ENCODE peak calls at places on chromosomes 16 and 17, in four cellular contexts. X is HepG2, Y is K562, V is GM12878. W is an unnamed sample.
A peak's percentile ranks its signal among the peaks of the same experiment; 100 is the strongest.

GRCh38 chr17:78159575-78160158 is 8.7 kb upstream of the SYNGR2 start:
- DNase-seq in X (peak; percentile 90), Y (no peak), V (peak; percentile 77), W (peak; percentile 89)

GRCh38 chr16:68070811-68071546 is 14.2 kb upstream of the NFATC3 start:
- DNase-seq in Y (no peak), V (no peak), X (no peak), W (no peak)

GRCh38 chr17:66803474-66803951 is 31.4 kb upstream of the CACNG5 start:
- DNase-seq in Y (no peak), X (no peak), V (no peak), W (no peak)

GRCh38 chr16:77555781-77556180 is 120.9 kb upstream of the ADAMTS18 start:
- DNase-seq in V (no peak), Y (no peak), X (no peak), W (no peak)

GRCh38 chr16:26645629-26646028 is 421.1 kb upstream of the C16orf82 start:
- DNase-seq in V (no peak), X (no peak), Y (peak; percentile 43), W (no peak)

GRCh38 chr16:4319454-4319853 is 3.6 kb downstream of the GLIS2 start:
- DNase-seq in Y (peak; percentile 51), X (no peak), V (no peak), W (no peak)

GRCh38 chr17:28501421-28502284 is 4.5 kb upstream of the FOXN1 start:
- DNase-seq in V (no peak), X (no peak), Y (no peak), W (no peak)

GRCh38 chr17:36778458-36778857 is 158.8 kb upstream of the LHX1 start:
- DNase-seq in V (no peak), X (peak; percentile 71), Y (no peak), W (no peak)

GRCh38 chr17:1196946-1197345 is 17.2 kb upstream of the ABR start:
- DNase-seq in X (no peak), Y (no peak), V (no peak), W (no peak)

GRCh38 chr17:34434065-34434464 is 71.0 kb upstream of the CCL1 start:
- DNase-seq in X (no peak), Y (no peak), V (no peak), W (no peak)

GRCh38 chr17:49290690-49291326 is 60.2 kb upstream of the PHOSPHO1 start:
- DNase-seq in Y (peak; percentile 46), V (no peak), X (peak; percentile 28), W (peak; percentile 42)

GRCh38 chr17:67374329-67375053 is 2.6 kb upstream of the PITPNC1 start:
- DNase-seq in X (peak; percentile 81), V (no peak), Y (peak; percentile 69), W (peak; percentile 83)

GRCh38 chr17:50627782-50628601 is 6.7 kb upstream of the ABCC3 start:
- DNase-seq in Y (no peak), X (peak; percentile 81), V (no peak), W (no peak)

GRCh38 chr16:49466881-49467280 is 93.3 kb downstream of the C16orf78 start:
- DNase-seq in Y (no peak), V (no peak), X (no peak), W (no peak)
- TF ChIP-seq MXI1 in Y (no peak), V (no peak), X (no peak), W (no peak)

GRCh38 chr16:2009302-2009711 is 314 bp downstream of the ZNF598 start:
- DNase-seq in V (no peak), X (no peak), Y (peak; percentile 75), W (no peak)

GRCh38 chr16:2008631-2009301 is 855 bp downstream of the ZNF598 start:
- DNase-seq in Y (peak; percentile 46), X (peak; percentile 65), V (no peak), W (peak; percentile 44)

GRCh38 chr16:2007081-2007836 is 2.4 kb downstream of the ZNF598 start:
- DNase-seq in V (no peak), X (no peak), Y (no peak), W (no peak)

GRCh38 chr16:2008009-2008526 is 1.6 kb downstream of the ZNF598 start:
- DNase-seq in V (no peak), X (no peak), Y (peak; percentile 53), W (peak; percentile 34)

GRCh38 chr16:2009791-2010510 is at the start of gene ZNF598:
- DNase-seq in Y (peak; percentile 90), X (peak; percentile 73), V (no peak), W (peak; percentile 84)
- TF ChIP-seq MXI1 in Y (peak; percentile 60), X (peak; percentile 51), V (peak; percentile 65), W (peak; percentile 80)

GRCh38 chr17:39688475-39688835 is 598 bp upstream of the PGAP3 start:
- DNase-seq in Y (no peak), X (no peak), V (no peak), W (peak; percentile 14)

GRCh38 chr17:39684369-39685043 is 3.4 kb downstream of the PGAP3 start:
- DNase-seq in V (no peak), Y (no peak), X (no peak), W (no peak)

GRCh38 chr17:39687546-39688474 is at the start of gene PGAP3:
- DNase-seq in Y (peak; percentile 94), X (peak; percentile 95), V (peak; percentile 78), W (peak; percentile 89)

GRCh38 chr17:39688945-39689344 is 1.1 kb upstream of the PGAP3 start:
- DNase-seq in X (no peak), Y (no peak), V (no peak), W (no peak)

GRCh38 chr17:39687101-39687545 is 734 bp downstream of the PGAP3 start:
- DNase-seq in Y (no peak), V (no peak), X (no peak), W (no peak)
- TF ChIP-seq MXI1 in Y (no peak), V (no peak), X (no peak), W (no peak)

GRCh38 chr17:75514299-75515228 is 773 bp downstream of the CASKIN2 start:
- DNase-seq in V (no peak), Y (peak; percentile 42), X (no peak), W (peak; percentile 23)
- TF ChIP-seq MXI1 in V (no peak), Y (no peak), X (no peak), W (no peak)

DNA sequence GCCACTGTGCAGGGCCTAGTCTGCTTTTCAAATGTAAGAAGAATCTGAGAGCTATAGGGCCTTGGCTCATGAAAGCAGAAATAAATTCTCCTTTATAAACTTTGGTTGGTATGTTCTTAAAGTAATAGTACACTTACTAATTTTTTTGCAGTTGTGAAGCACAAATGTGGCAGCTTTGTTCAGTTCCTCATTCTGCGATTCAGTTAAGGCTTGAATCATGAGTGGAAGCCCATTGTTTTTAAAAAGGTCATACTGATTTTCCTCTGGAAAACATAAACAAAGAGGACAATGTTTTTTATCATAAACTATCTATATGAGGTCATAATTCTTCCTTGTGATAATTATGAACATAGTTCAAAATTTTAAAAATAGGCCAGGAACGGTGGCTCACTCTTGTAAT is 23.6 kb upstream of the DYNC1LI2 start:
- DNase-seq in X (no peak), V (no peak), Y (no peak), W (no peak)
- TF ChIP-seq MXI1 in X (no peak), V (no peak), Y (no peak), W (no peak)

GRCh38 chr17:43917348-43918025 is 10.2 kb upstream of the MPP2 start:
- DNase-seq in V (no peak), Y (peak; percentile 37), X (no peak), W (peak; percentile 10)
- TF ChIP-seq MXI1 in V (no peak), Y (no peak), X (no peak), W (no peak)

GRCh38 chr17:32596206-32596605 is 109.4 kb downstream of the CDK5R1 start:
- DNase-seq in Y (no peak), X (no peak), V (no peak), W (no peak)

GRCh38 chr17:32591428-32591827 is 104.6 kb downstream of the CDK5R1 start:
- DNase-seq in V (no peak), X (no peak), Y (no peak), W (no peak)

GRCh38 chr17:32590974-32591373 is 104.2 kb downstream of the CDK5R1 start:
- DNase-seq in Y (no peak), V (no peak), X (no peak), W (no peak)

GRCh38 chr17:32593003-32593402 is 106.2 kb downstream of the CDK5R1 start:
- DNase-seq in X (no peak), V (no peak), Y (no peak), W (no peak)

GRCh38 chr17:32596666-32597065 is 109.9 kb downstream of the CDK5R1 start:
- DNase-seq in V (peak; percentile 62), Y (no peak), X (no peak), W (peak; percentile 5)
- TF ChIP-seq MXI1 in V (no peak), Y (no peak), X (no peak), W (no peak)

DNA sequence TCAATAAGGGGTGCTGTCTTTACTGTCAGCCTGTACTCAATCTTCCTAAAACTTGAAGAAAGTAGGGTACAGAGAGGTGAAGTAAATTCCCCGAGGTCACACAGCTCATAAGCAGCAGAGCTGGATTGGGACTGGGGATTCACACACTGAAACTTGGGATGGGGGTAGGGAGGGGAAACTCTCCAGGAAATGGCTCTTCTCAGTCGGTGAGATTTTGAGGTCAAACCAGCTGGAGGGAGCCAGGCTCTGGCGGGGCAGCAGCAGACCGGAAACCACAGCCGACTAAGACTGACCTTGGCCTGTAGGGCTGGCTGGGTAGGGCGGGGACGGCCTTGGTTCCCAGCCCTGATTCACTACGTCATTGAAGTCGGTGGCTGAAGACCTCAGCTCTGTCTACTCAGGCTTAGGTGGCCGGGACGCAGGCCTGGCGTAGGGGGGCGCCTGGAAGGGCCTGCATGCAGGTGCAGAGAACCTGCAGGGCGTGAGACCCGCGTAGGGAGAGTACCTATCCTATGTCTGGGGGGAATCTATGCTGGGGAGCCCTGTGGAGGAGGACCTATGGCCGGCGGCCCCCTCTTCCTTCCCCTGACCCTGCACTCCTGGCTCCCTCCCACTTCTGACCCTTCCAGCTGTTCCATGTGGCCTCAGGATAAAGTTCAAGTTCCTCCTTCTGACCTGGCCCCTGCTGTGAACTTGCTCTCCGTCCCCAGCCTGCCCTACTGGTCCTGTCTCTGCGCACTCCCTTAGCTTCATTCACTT is 11.8 kb upstream of the SLC4A1 start:
- DNase-seq in X (peak; percentile 86), V (peak; percentile 66), Y (peak; percentile 80), W (peak; percentile 91)
- TF ChIP-seq MXI1 in X (no peak), V (no peak), Y (no peak), W (no peak)

GRCh38 chr16:11142951-11143740 is 112.9 kb downstream of the SOCS1 start:
- DNase-seq in Y (no peak), X (no peak), V (no peak), W (no peak)
- TF ChIP-seq MXI1 in Y (no peak), X (no peak), V (no peak), W (no peak)

GRCh38 chr16:21647562-21648164 is 4.7 kb downstream of the IGSF6 start:
- DNase-seq in V (no peak), X (peak; percentile 45), Y (no peak), W (no peak)

GRCh38 chr16:21646091-21646490 is 6.3 kb downstream of the IGSF6 start:
- DNase-seq in X (no peak), V (no peak), Y (no peak), W (no peak)

GRCh38 chr16:21650517-21650916 is 1.9 kb downstream of the IGSF6 start:
- DNase-seq in Y (no peak), V (no peak), X (no peak), W (no peak)

GRCh38 chr16:21646721-21647561 is 5.5 kb downstream of the IGSF6 start:
- DNase-seq in X (no peak), Y (no peak), V (peak; percentile 99), W (no peak)

DNA sequence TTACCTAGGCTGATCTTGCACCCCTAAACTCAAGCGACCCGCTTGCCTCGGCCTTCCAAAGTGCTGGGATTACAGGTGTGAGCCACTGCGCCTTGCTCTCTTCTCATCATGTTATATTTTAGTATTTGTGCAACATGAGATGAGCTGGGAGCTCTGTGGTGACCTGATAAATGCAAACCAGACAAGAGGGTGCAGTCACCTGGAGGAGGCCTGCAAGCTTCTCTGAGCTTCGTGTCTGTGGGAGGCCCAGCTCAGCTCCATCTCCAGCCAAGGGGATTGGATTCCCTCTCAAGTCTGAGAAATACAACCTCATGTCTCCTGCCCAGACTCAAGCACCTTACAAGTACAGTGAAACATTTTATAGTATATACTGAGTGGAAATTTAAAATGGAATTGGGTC is 3.2 kb downstream of the IGSF6 start:
- DNase-seq in Y (no peak), V (no peak), X (no peak), W (no peak)
- TF ChIP-seq MXI1 in Y (no peak), V (no peak), X (no peak), W (no peak)

W was measured in IMR-90.